ENCODE peak calls at places on chromosomes 1 and 21, in five cellular contexts. F is sigmoid colon, W is cardiac fibroblast, T is prostate gland, V is heart right ventricle. G is an unnamed sample.

GRCh38 chr1:100362821-100363466 is 10.6 kb downstream of the CDC14A start:
- DNase-seq in T (no peak), F (no peak), V (no peak), W (no peak), G (no peak)

GRCh38 chr21:42213082-42213774 is 5.7 kb upstream of the ABCG1 start:
- DNase-seq in F (no peak), W (no peak), V (no peak), T (no peak), G (no peak)

GRCh38 chr1:34617717-34618116 is 137.1 kb upstream of the GJB5 start:
- DNase-seq in F (no peak), V (no peak), T (no peak), W (no peak), G (no peak)

GRCh38 chr1:52825868-52826267 is 16.7 kb upstream of the ZYG11A start:
- DNase-seq in W (peak), V (no peak), F (no peak), T (no peak), G (no peak)

GRCh38 chr21:45319461-45320211 is 31.9 kb upstream of the POFUT2 start:
- DNase-seq in V (peak), T (no peak), F (peak), W (no peak), G (no peak)

GRCh38 chr1:230972855-230973271 is 5.8 kb downstream of the TTC13 start:
- DNase-seq in F (no peak), V (no peak), W (no peak), T (no peak), G (no peak)

GRCh38 chr21:43330306-43330881 is 96.5 kb downstream of the SIK1 start:
- DNase-seq in W (no peak), F (no peak), V (no peak), T (no peak), G (no peak)

GRCh38 chr1:31583995-31584868 is 7.9 kb downstream of the TINAGL1 start:
- DNase-seq in T (peak), F (peak), W (peak), V (peak), G (peak)

GRCh38 chr1:112618114-112618720 is 724 bp downstream of the ST7L start:
- DNase-seq in T (no peak), F (no peak), W (peak), V (no peak), G (no peak)

GRCh38 chr1:109790735-109791494 is 27.2 kb upstream of the EPS8L3 start:
- DNase-seq in V (peak), F (peak), W (peak), T (no peak), G (no peak)

GRCh38 chr1:220123889-220124288 is 30.0 kb downstream of the IARS2 start:
- DNase-seq in F (no peak), T (no peak), V (no peak), W (no peak), G (no peak)

GRCh38 chr1:19582318-19582717 is 61.8 kb upstream of the NBL1 start:
- DNase-seq in V (peak), F (no peak), W (no peak), T (peak), G (no peak)

GRCh38 chr1:178953538-178954207 is 72.0 kb upstream of the FAM20B start:
- DNase-seq in T (no peak), F (no peak), V (no peak), W (no peak), G (no peak)

GRCh38 chr1:161367684-161368398 is at the start of gene CFAP126:
- DNase-seq in W (peak), T (peak), F (peak), V (peak), G (peak)

GRCh38 chr1:201329286-201329685 is 46.0 kb downstream of the PKP1 start:
- DNase-seq in V (no peak), T (no peak), F (peak), W (peak), G (no peak)

GRCh38 chr1:31696246-31696645 is 7.6 kb downstream of the COL16A1 start:
- DNase-seq in V (no peak), W (no peak), T (peak), F (peak), G (peak)

GRCh38 chr1:62311473-62311943 is 7.7 kb downstream of the KANK4 start:
- DNase-seq in F (no peak), T (no peak), W (no peak), V (no peak), G (no peak)

GRCh38 chr1:201495447-201496295 is 11.3 kb downstream of the CSRP1 start:
- DNase-seq in V (peak), T (peak), W (peak), F (peak), G (peak)

GRCh38 chr1:8899046-8899445 is 20.6 kb upstream of the ENO1 start:
- DNase-seq in F (no peak), T (no peak), W (no peak), V (no peak), G (no peak)

GRCh38 chr1:185541861-185542260 is 192.3 kb upstream of the HMCN1 start:
- DNase-seq in V (no peak), W (peak), F (no peak), T (no peak), G (no peak)

GRCh38 chr21:17725339-17725738 is 93.8 kb downstream of the C21orf91 start:
- DNase-seq in V (no peak), T (no peak), W (no peak), F (no peak), G (no peak)

GRCh38 chr1:115088871-115089442 is 346 bp downstream of the TSPAN2 start:
- DNase-seq in V (no peak), F (no peak), W (no peak), T (no peak), G (no peak)

GRCh38 chr1:115088115-115088794 is 1.0 kb downstream of the TSPAN2 start:
- DNase-seq in F (no peak), W (no peak), V (no peak), T (no peak), G (no peak)

GRCh38 chr1:115090956-115091355 is 1.7 kb upstream of the TSPAN2 start:
- DNase-seq in W (no peak), F (no peak), V (no peak), T (no peak), G (no peak)

GRCh38 chr1:115090547-115090946 is 1.2 kb upstream of the TSPAN2 start:
- DNase-seq in T (no peak), W (no peak), F (peak), V (peak), G (no peak)

DNA sequence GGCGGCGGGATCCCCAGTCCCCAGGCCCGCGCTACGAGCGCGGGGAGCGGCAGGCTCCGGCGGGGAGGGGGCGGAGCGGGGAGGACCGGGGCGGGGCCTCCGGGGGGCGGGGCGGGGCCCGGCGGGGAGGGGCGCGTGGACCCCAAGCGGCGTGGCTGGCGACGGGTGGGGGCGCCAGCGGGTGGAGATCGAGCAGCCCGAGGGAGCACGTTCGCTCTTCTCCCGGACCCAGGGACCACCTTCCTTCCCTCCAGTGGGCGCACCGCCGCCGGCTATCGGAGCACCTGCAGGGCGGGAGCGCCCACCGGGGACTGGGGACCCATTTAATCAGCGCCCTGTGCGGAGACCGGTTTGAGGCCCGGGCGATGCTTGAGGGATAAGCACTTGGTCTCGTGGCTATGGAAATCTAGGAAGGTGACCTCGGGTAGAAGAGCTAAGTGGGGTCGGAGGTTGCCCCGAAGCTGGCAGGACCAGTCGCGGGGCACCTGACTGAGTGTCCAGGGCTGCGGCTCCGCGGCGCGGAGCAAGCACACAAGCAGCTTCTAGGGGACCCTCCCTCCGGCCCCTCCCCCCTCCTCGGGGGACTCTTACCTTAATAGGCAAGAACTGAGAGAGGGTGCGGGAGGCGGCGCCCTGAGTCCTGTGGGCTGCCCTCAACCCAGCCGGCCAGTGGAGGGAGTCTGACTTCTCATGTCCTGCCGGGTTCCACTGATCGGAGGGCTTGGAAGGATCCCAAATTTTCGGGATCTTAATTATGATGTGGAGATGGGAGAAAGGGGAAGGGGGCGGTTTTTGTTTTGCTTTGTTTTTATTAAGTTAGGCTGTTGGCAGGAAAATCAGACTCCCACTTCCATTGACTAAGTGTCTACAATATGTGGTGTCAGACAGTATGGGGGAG is at the start of gene TSPAN2:
- DNase-seq in V (peak), T (peak), F (peak), W (no peak), G (no peak)
- TF ChIP-seq CTCF in V (peak), T (peak), F (peak), W (peak), G (no peak)

DNA sequence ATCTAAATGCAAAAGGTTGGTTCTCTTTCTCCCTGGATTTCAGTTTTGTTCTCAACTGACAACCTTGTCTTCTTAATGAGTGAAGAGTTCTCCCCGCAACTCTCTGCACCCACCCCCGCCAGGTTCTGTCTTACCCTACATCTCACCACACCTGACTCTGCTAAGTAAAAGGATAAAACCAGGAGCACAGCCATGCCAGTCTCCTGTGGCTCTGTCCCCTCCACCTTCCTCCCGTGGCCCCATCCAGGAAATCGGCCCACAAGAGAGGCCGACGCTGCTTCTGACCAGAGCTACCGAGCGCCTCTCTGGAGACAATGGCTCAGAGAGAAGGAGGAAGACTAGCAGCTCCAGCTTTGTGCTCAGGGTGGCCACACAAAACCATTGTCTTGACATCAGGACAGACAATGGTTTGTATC is 72.3 kb downstream of the PLEKHA6 start:
- DNase-seq in T (no peak), F (no peak), V (no peak), W (no peak), G (no peak)
- H3K4me3 ChIP-seq in T (peak), F (no peak), V (peak), W (no peak), G (peak)

GRCh38 chr1:59879556-59879955 is 47.0 kb downstream of the CYP2J2 start:
- DNase-seq in T (peak), W (peak), V (peak), F (no peak), G (peak)
- TF ChIP-seq CTCF in T (peak), W (peak), V (peak), F (peak), G (peak)

GRCh38 chr1:36440044-36440443 is 10.2 kb downstream of the OSCP1 start:
- DNase-seq in T (no peak), V (no peak), W (no peak), F (no peak), G (no peak)
- H3K4me3 ChIP-seq in T (no peak), V (no peak), W (no peak), F (no peak), G (no peak)

DNA sequence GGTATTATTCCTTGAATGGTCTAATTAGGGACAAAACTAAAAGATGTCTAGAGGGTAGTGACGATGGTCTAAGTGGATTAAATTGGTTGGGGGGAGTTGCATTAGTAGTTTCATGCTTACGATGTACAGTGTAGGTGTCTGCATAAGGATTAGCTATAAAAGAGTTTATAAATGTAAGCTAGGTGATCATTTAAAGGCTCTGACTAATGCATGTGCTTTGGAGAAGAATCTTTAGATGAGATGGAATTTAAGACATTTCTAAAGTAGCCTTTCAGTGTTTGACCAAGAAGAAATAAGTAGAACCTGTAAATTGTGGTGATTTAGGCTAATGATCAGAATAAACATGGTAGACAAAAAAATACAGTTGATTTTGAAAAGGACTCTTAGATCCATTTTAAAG is 7.4 kb downstream of the SYT14 start:
- DNase-seq in T (no peak), F (no peak), W (no peak), V (no peak), G (no peak)
- TF ChIP-seq CTCF in T (no peak), F (no peak), W (no peak), V (no peak), G (no peak)

GRCh38 chr1:156150107-156151000 is 3.0 kb upstream of the SEMA4A start:
- DNase-seq in F (no peak), V (no peak), T (no peak), W (no peak), G (no peak)
- H3K4me3 ChIP-seq in F (no peak), V (no peak), T (no peak), W (no peak), G (no peak)

GRCh38 chr1:234968470-234968869 is 160.2 kb downstream of the TOMM20 start:
- DNase-seq in T (no peak), W (no peak), F (peak), V (no peak), G (no peak)

GRCh38 chr1:234969011-234969441 is 159.6 kb downstream of the TOMM20 start:
- DNase-seq in W (no peak), V (no peak), T (no peak), F (peak), G (no peak)

GRCh38 chr1:234970731-234971476 is 157.7 kb downstream of the TOMM20 start:
- DNase-seq in T (peak), W (peak), F (peak), V (peak), G (no peak)

GRCh38 chr1:234970371-234970730 is 158.3 kb downstream of the TOMM20 start:
- DNase-seq in W (peak), T (no peak), F (peak), V (no peak), G (no peak)

GRCh38 chr1:234969630-234970370 is 158.8 kb downstream of the TOMM20 start:
- DNase-seq in F (peak), W (peak), T (no peak), V (peak), G (no peak)
- TF ChIP-seq CTCF in F (no peak), W (no peak), T (no peak), V (no peak), G (no peak)